ENCODE peak calls at places on chromosomes 4 and X, in six cellular contexts. T is ascending aorta; B is neural progenitor cell; I is body of pancreas; X is CD4-positive, CD25-positive, alpha-beta regulatory T cell; K is naive thymus-derived CD4-positive, alpha-beta T cell. E is an unnamed sample. For H3K27me3 and H3K4me1, the result is how much of the 10 kb centered on the place peaks cover.

GRCh38 chrX:153634832-153635231 is 12.2 kb upstream of the DUSP9 start:
- DNase-seq in I (no peak), K (no peak), T (peak), B (no peak), X (no peak), E (no peak)

GRCh38 chr4:167379433-167379832 is 145.1 kb upstream of the SPOCK3 start:
- DNase-seq in I (no peak), T (no peak), K (no peak), X (no peak), B (no peak), E (no peak)

GRCh38 chrX:38760883-38761282 is 40.4 kb upstream of the MID1IP1 start:
- DNase-seq in K (no peak), I (no peak), T (no peak), X (no peak), B (no peak), E (no peak)

GRCh38 chr4:76200771-76201224 is 12.8 kb downstream of the SCARB2 start:
- DNase-seq in I (peak), X (no peak), B (no peak), T (no peak), K (no peak), E (no peak)

GRCh38 chr4:7850489-7850888 is 89.2 kb downstream of the AFAP1 start:
- DNase-seq in T (no peak), B (peak), X (no peak), I (no peak), K (no peak), E (no peak)

GRCh38 chr4:77141964-77142641 is 14.9 kb upstream of the CCNG2 start:
- DNase-seq in I (peak), B (no peak), X (no peak), T (no peak), K (no peak), E (no peak)

GRCh38 chr4:150583287-150584197 is 1.6 kb downstream of the MAB21L2 start:
- DNase-seq in X (no peak), I (no peak), B (peak), T (no peak), K (no peak), E (no peak)

GRCh38 chr4:168540086-168540864 is 43.4 kb downstream of the PALLD start:
- DNase-seq in X (no peak), B (peak), K (no peak), I (no peak), T (no peak), E (no peak)

GRCh38 chrX:3548743-3549441 is 164.6 kb downstream of the PRKX start:
- DNase-seq in B (peak), I (peak), K (no peak), T (no peak), X (no peak), E (no peak)

GRCh38 chr4:22385615-22386014 is 130.3 kb downstream of the ADGRA3 start:
- DNase-seq in K (no peak), X (no peak), I (no peak), B (no peak), T (no peak), E (peak)
- H3K27ac ChIP-seq in K (no peak), X (no peak), I (no peak), B (no peak), T (no peak), E (no peak)

GRCh38 chrX:83509246-83509801 is 1.2 kb downstream of the POU3F4 start:
- DNase-seq in B (peak), T (no peak), K (no peak), X (no peak), I (no peak), E (no peak)

GRCh38 chrX:83512111-83512510 is 4.0 kb downstream of the POU3F4 start:
- DNase-seq in I (no peak), T (no peak), B (no peak), K (no peak), X (no peak), E (no peak)

GRCh38 chrX:83511208-83511607 is 3.1 kb downstream of the POU3F4 start:
- DNase-seq in B (peak), K (no peak), T (no peak), X (no peak), I (peak), E (no peak)

GRCh38 chrX:83508526-83509245 is 596 bp downstream of the POU3F4 start:
- DNase-seq in X (no peak), I (no peak), T (no peak), K (no peak), B (peak), E (no peak)

GRCh38 chrX:83510466-83511181 is 2.5 kb downstream of the POU3F4 start:
- DNase-seq in K (no peak), X (no peak), T (no peak), B (peak), I (no peak), E (no peak)
- H3K27me3 ChIP-seq in K (under half), X (under half), T (under half), B (half or more), I (under half), E (under half)

GRCh38 chrX:105910563-105911105 is 88.3 kb downstream of the NRK start:
- DNase-seq in K (no peak), T (no peak), I (no peak), X (no peak), B (no peak), E (no peak)

GRCh38 chrX:105909576-105909975 is 87.2 kb downstream of the NRK start:
- DNase-seq in I (no peak), T (no peak), X (no peak), B (no peak), K (no peak), E (no peak)
- H3K4me1 ChIP-seq in I (under half), T (under half), X (under half), B (under half), K (under half), E (under half)

GRCh38 chr4:3303840-3304715 is 11.3 kb downstream of the RGS12 start:
- DNase-seq in K (no peak), B (no peak), T (no peak), X (no peak), I (no peak), E (no peak)
- H3K27ac ChIP-seq in K (no peak), B (no peak), T (no peak), X (peak), I (no peak), E (no peak)

DNA sequence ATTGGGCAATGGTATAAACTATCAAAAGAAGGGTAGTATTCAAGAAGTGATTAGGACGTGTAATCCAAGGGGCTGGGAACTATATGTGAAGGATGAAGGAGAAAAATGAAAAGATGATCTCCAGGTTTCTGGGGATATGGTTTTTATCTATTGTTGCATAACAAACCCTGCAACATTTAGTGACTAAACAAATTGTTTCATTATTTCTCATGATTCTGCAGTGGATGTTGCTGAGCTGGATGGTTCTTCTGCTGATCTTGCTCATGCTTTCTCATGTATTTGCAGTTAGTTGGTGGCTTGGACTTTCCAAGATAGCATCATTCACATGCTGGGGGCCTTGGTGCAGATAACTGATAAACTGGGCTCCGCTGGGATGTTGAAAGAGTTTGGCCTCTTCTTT is 29.1 kb downstream of the PHOX2B start:
- DNase-seq in I (no peak), T (no peak), B (no peak), X (no peak), K (no peak), E (no peak)
- H3K27me3 ChIP-seq in I (under half), T (under half), B (half or more), X (under half), K (under half), E (under half)

DNA sequence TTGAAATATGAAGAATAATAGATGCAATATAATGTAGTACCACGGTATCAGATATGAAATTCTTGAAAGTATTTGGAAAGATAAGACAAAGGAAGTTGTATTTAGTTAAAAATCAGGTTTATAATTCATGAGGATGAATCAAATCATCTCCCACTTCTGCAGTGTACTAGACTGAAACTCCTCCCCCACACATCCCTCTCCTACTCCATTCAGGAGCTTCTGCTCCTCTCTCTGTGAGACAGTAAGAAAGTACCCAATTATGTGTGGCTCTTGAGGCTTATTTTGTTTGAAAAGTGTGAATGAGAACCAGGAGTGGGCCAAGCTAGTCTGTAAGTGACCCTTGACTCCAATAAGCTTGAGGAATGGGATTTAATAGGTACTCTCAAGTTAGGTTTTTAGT is 9.5 kb downstream of the SLAIN2 start:
- DNase-seq in K (no peak), X (no peak), T (no peak), B (no peak), I (no peak), E (no peak)
- H3K4me1 ChIP-seq in K (under half), X (under half), T (under half), B (under half), I (under half), E (under half)